ENCODE peak calls at places on chromosomes 7 and 10, in nine cellular contexts. One of them, this sample, is unnamed. For H3K36me3, the result is how much of the 10 kb centered on the place peaks cover.

GRCh38 chr7:144650439-144650838 is 185.4 kb downstream of the TPK1 start:
- DNase-seq in transverse colon: no peak
- DNase-seq in body of pancreas: no peak
- DNase-seq in left ventricle myocardium inferior: no peak
- DNase-seq in ascending aorta: no peak
- DNase-seq in PC-9: no peak
- DNase-seq in mucosa of descending colon: no peak
- DNase-seq in mammary epithelial cell: no peak
- DNase-seq in GM23338: no peak
- DNase-seq in this sample: no peak

GRCh38 chr7:148286150-148286549 is 304.4 kb upstream of the C7orf33 start:
- DNase-seq in transverse colon: no peak
- DNase-seq in body of pancreas: no peak
- DNase-seq in left ventricle myocardium inferior: no peak
- DNase-seq in ascending aorta: no peak
- DNase-seq in PC-9: no peak
- DNase-seq in mucosa of descending colon: no peak
- DNase-seq in mammary epithelial cell: peak
- DNase-seq in GM23338: peak
- DNase-seq in this sample: no peak

GRCh38 chr7:143299840-143300239 is 11.7 kb downstream of the CASP2 start:
- DNase-seq in transverse colon: peak
- DNase-seq in body of pancreas: peak
- DNase-seq in left ventricle myocardium inferior: no peak
- DNase-seq in ascending aorta: no peak
- DNase-seq in PC-9: no peak
- DNase-seq in mucosa of descending colon: peak
- DNase-seq in mammary epithelial cell: no peak
- DNase-seq in GM23338: peak
- DNase-seq in this sample: no peak

GRCh38 chr7:130273081-130273699 is 6.5 kb downstream of the CPA2 start:
- DNase-seq in transverse colon: no peak
- DNase-seq in body of pancreas: peak
- DNase-seq in left ventricle myocardium inferior: no peak
- DNase-seq in ascending aorta: no peak
- DNase-seq in PC-9: no peak
- DNase-seq in mucosa of descending colon: no peak
- DNase-seq in mammary epithelial cell: peak
- DNase-seq in GM23338: peak
- DNase-seq in this sample: no peak

GRCh38 chr10:122089343-122090015 is 100.5 kb downstream of the TACC2 start:
- DNase-seq in transverse colon: no peak
- DNase-seq in body of pancreas: no peak
- DNase-seq in left ventricle myocardium inferior: no peak
- DNase-seq in ascending aorta: no peak
- DNase-seq in PC-9: peak
- DNase-seq in mucosa of descending colon: no peak
- DNase-seq in mammary epithelial cell: peak
- DNase-seq in GM23338: no peak
- DNase-seq in this sample: no peak

GRCh38 chr7:322111-322671 is 32.2 kb downstream of the FOXL3 start:
- DNase-seq in transverse colon: peak
- DNase-seq in body of pancreas: peak
- DNase-seq in left ventricle myocardium inferior: peak
- DNase-seq in ascending aorta: no peak
- DNase-seq in PC-9: peak
- DNase-seq in mucosa of descending colon: peak
- DNase-seq in mammary epithelial cell: peak
- DNase-seq in GM23338: peak
- DNase-seq in this sample: peak

GRCh38 chr10:43824934-43825333 is 176.3 kb upstream of the ZNF32 start:
- DNase-seq in transverse colon: peak
- DNase-seq in body of pancreas: peak
- DNase-seq in left ventricle myocardium inferior: peak
- DNase-seq in ascending aorta: peak
- DNase-seq in PC-9: no peak
- DNase-seq in mucosa of descending colon: no peak
- DNase-seq in mammary epithelial cell: no peak
- DNase-seq in GM23338: no peak
- DNase-seq in this sample: no peak

GRCh38 chr7:99720370-99721128 is 14.4 kb downstream of the CYP3A7 start:
- DNase-seq in transverse colon: peak
- DNase-seq in body of pancreas: peak
- DNase-seq in left ventricle myocardium inferior: no peak
- DNase-seq in ascending aorta: no peak
- DNase-seq in PC-9: no peak
- DNase-seq in mucosa of descending colon: no peak
- DNase-seq in mammary epithelial cell: peak
- DNase-seq in GM23338: no peak
- DNase-seq in this sample: no peak

GRCh38 chr7:45001138-45001694 is 1.2 kb downstream of the CCM2 start:
- DNase-seq in transverse colon: peak
- DNase-seq in body of pancreas: peak
- DNase-seq in left ventricle myocardium inferior: no peak
- DNase-seq in ascending aorta: no peak
- DNase-seq in PC-9: peak
- DNase-seq in mucosa of descending colon: peak
- DNase-seq in mammary epithelial cell: peak
- DNase-seq in GM23338: peak
- DNase-seq in this sample: no peak

GRCh38 chr10:114393482-114393881 is 10.8 kb downstream of the AFAP1L2 start:
- DNase-seq in transverse colon: no peak
- DNase-seq in body of pancreas: no peak
- DNase-seq in left ventricle myocardium inferior: no peak
- DNase-seq in ascending aorta: no peak
- DNase-seq in PC-9: no peak
- DNase-seq in mucosa of descending colon: no peak
- DNase-seq in mammary epithelial cell: peak
- DNase-seq in GM23338: no peak
- DNase-seq in this sample: no peak

GRCh38 chr7:45684910-45685618 is 110.9 kb downstream of the ADCY1 start:
- DNase-seq in transverse colon: no peak
- DNase-seq in body of pancreas: no peak
- DNase-seq in left ventricle myocardium inferior: no peak
- DNase-seq in ascending aorta: no peak
- DNase-seq in PC-9: no peak
- DNase-seq in mucosa of descending colon: peak
- DNase-seq in mammary epithelial cell: no peak
- DNase-seq in GM23338: no peak
- DNase-seq in this sample: no peak

GRCh38 chr10:83934062-83934461 is 205.2 kb upstream of the GHITM start:
- DNase-seq in transverse colon: no peak
- DNase-seq in body of pancreas: no peak
- DNase-seq in left ventricle myocardium inferior: no peak
- DNase-seq in ascending aorta: no peak
- DNase-seq in PC-9: no peak
- DNase-seq in mucosa of descending colon: no peak
- DNase-seq in mammary epithelial cell: no peak
- DNase-seq in GM23338: no peak
- DNase-seq in this sample: no peak

GRCh38 chr10:28457110-28457509 is 75.8 kb upstream of the WAC start:
- DNase-seq in transverse colon: no peak
- DNase-seq in body of pancreas: no peak
- DNase-seq in left ventricle myocardium inferior: no peak
- DNase-seq in ascending aorta: no peak
- DNase-seq in PC-9: no peak
- DNase-seq in mucosa of descending colon: no peak
- DNase-seq in mammary epithelial cell: no peak
- DNase-seq in GM23338: no peak
- DNase-seq in this sample: no peak

GRCh38 chr7:151177310-151177709 is 9.7 kb downstream of the ASB10 start:
- DNase-seq in transverse colon: no peak
- DNase-seq in body of pancreas: no peak
- DNase-seq in left ventricle myocardium inferior: no peak
- DNase-seq in ascending aorta: no peak
- DNase-seq in PC-9: no peak
- DNase-seq in mucosa of descending colon: no peak
- DNase-seq in mammary epithelial cell: no peak
- DNase-seq in GM23338: no peak
- DNase-seq in this sample: no peak

GRCh38 chr10:80458263-80458625 is 4.1 kb downstream of the TSPAN14 start:
- DNase-seq in transverse colon: no peak
- DNase-seq in body of pancreas: no peak
- DNase-seq in left ventricle myocardium inferior: no peak
- DNase-seq in ascending aorta: no peak
- DNase-seq in PC-9: no peak
- DNase-seq in mucosa of descending colon: no peak
- DNase-seq in mammary epithelial cell: no peak
- DNase-seq in GM23338: no peak
- DNase-seq in this sample: no peak
- TF ChIP-seq CTCF in transverse colon: no peak
- TF ChIP-seq CTCF in body of pancreas: no peak
- TF ChIP-seq CTCF in left ventricle myocardium inferior: no peak
- TF ChIP-seq CTCF in ascending aorta: no peak
- TF ChIP-seq CTCF in PC-9: no peak
- TF ChIP-seq CTCF in mucosa of descending colon: no peak
- TF ChIP-seq CTCF in mammary epithelial cell: no peak
- TF ChIP-seq CTCF in GM23338: no peak
- TF ChIP-seq CTCF in this sample: no peak

GRCh38 chr7:128424936-128425335 is 15.2 kb upstream of the IMPDH1 start:
- DNase-seq in transverse colon: no peak
- DNase-seq in body of pancreas: no peak
- DNase-seq in left ventricle myocardium inferior: no peak
- DNase-seq in ascending aorta: no peak
- DNase-seq in PC-9: no peak
- DNase-seq in mucosa of descending colon: no peak
- DNase-seq in mammary epithelial cell: no peak
- DNase-seq in GM23338: no peak
- DNase-seq in this sample: no peak

GRCh38 chr7:128421384-128421783 is 11.6 kb upstream of the IMPDH1 start:
- DNase-seq in transverse colon: no peak
- DNase-seq in body of pancreas: no peak
- DNase-seq in left ventricle myocardium inferior: no peak
- DNase-seq in ascending aorta: no peak
- DNase-seq in PC-9: no peak
- DNase-seq in mucosa of descending colon: no peak
- DNase-seq in mammary epithelial cell: no peak
- DNase-seq in GM23338: no peak
- DNase-seq in this sample: no peak

GRCh38 chr7:128420773-128421172 is 11.0 kb upstream of the IMPDH1 start:
- DNase-seq in transverse colon: no peak
- DNase-seq in body of pancreas: no peak
- DNase-seq in left ventricle myocardium inferior: no peak
- DNase-seq in ascending aorta: no peak
- DNase-seq in PC-9: no peak
- DNase-seq in mucosa of descending colon: no peak
- DNase-seq in mammary epithelial cell: no peak
- DNase-seq in GM23338: no peak
- DNase-seq in this sample: no peak

GRCh38 chr7:128422037-128422436 is 12.3 kb upstream of the IMPDH1 start:
- DNase-seq in transverse colon: no peak
- DNase-seq in body of pancreas: no peak
- DNase-seq in left ventricle myocardium inferior: no peak
- DNase-seq in ascending aorta: no peak
- DNase-seq in PC-9: no peak
- DNase-seq in mucosa of descending colon: no peak
- DNase-seq in mammary epithelial cell: no peak
- DNase-seq in GM23338: no peak
- DNase-seq in this sample: no peak

GRCh38 chr7:128422856-128423255 is 13.1 kb upstream of the IMPDH1 start:
- DNase-seq in transverse colon: no peak
- DNase-seq in body of pancreas: no peak
- DNase-seq in left ventricle myocardium inferior: peak
- DNase-seq in ascending aorta: no peak
- DNase-seq in PC-9: no peak
- DNase-seq in mucosa of descending colon: no peak
- DNase-seq in mammary epithelial cell: no peak
- DNase-seq in GM23338: no peak
- DNase-seq in this sample: no peak
- H3K36me3 ChIP-seq in transverse colon: under half
- H3K36me3 ChIP-seq in body of pancreas: under half
- H3K36me3 ChIP-seq in left ventricle myocardium inferior: under half
- H3K36me3 ChIP-seq in ascending aorta: under half
- H3K36me3 ChIP-seq in PC-9: under half
- H3K36me3 ChIP-seq in mucosa of descending colon: under half
- H3K36me3 ChIP-seq in mammary epithelial cell: under half
- H3K36me3 ChIP-seq in GM23338: under half
- H3K36me3 ChIP-seq in this sample: under half

GRCh38 chr10:75286901-75287300 is 51.1 kb upstream of the COMTD1 start:
- DNase-seq in transverse colon: no peak
- DNase-seq in body of pancreas: no peak
- DNase-seq in left ventricle myocardium inferior: no peak
- DNase-seq in ascending aorta: no peak
- DNase-seq in PC-9: no peak
- DNase-seq in mucosa of descending colon: no peak
- DNase-seq in mammary epithelial cell: no peak
- DNase-seq in GM23338: no peak
- DNase-seq in this sample: no peak

GRCh38 chr10:75284097-75284485 is 48.3 kb upstream of the COMTD1 start:
- DNase-seq in transverse colon: no peak
- DNase-seq in body of pancreas: no peak
- DNase-seq in left ventricle myocardium inferior: no peak
- DNase-seq in ascending aorta: no peak
- DNase-seq in PC-9: no peak
- DNase-seq in mucosa of descending colon: no peak
- DNase-seq in mammary epithelial cell: no peak
- DNase-seq in GM23338: no peak
- DNase-seq in this sample: no peak

GRCh38 chr10:75287697-75288096 is 51.9 kb upstream of the COMTD1 start:
- DNase-seq in transverse colon: no peak
- DNase-seq in body of pancreas: no peak
- DNase-seq in left ventricle myocardium inferior: no peak
- DNase-seq in ascending aorta: no peak
- DNase-seq in PC-9: no peak
- DNase-seq in mucosa of descending colon: no peak
- DNase-seq in mammary epithelial cell: no peak
- DNase-seq in GM23338: no peak
- DNase-seq in this sample: no peak

GRCh38 chr10:75291800-75292199 is 56.0 kb upstream of the COMTD1 start:
- DNase-seq in transverse colon: no peak
- DNase-seq in body of pancreas: no peak
- DNase-seq in left ventricle myocardium inferior: no peak
- DNase-seq in ascending aorta: no peak
- DNase-seq in PC-9: no peak
- DNase-seq in mucosa of descending colon: no peak
- DNase-seq in mammary epithelial cell: no peak
- DNase-seq in GM23338: no peak
- DNase-seq in this sample: no peak

GRCh38 chr10:75288140-75288711 is 52.5 kb upstream of the COMTD1 start:
- DNase-seq in transverse colon: no peak
- DNase-seq in body of pancreas: no peak
- DNase-seq in left ventricle myocardium inferior: no peak
- DNase-seq in ascending aorta: no peak
- DNase-seq in PC-9: no peak
- DNase-seq in mucosa of descending colon: no peak
- DNase-seq in mammary epithelial cell: no peak
- DNase-seq in GM23338: no peak
- DNase-seq in this sample: no peak
- TF ChIP-seq CTCF in transverse colon: no peak
- TF ChIP-seq CTCF in body of pancreas: no peak
- TF ChIP-seq CTCF in left ventricle myocardium inferior: no peak
- TF ChIP-seq CTCF in ascending aorta: no peak
- TF ChIP-seq CTCF in PC-9: no peak
- TF ChIP-seq CTCF in mucosa of descending colon: no peak
- TF ChIP-seq CTCF in mammary epithelial cell: no peak
- TF ChIP-seq CTCF in GM23338: no peak
- TF ChIP-seq CTCF in this sample: no peak

DNA sequence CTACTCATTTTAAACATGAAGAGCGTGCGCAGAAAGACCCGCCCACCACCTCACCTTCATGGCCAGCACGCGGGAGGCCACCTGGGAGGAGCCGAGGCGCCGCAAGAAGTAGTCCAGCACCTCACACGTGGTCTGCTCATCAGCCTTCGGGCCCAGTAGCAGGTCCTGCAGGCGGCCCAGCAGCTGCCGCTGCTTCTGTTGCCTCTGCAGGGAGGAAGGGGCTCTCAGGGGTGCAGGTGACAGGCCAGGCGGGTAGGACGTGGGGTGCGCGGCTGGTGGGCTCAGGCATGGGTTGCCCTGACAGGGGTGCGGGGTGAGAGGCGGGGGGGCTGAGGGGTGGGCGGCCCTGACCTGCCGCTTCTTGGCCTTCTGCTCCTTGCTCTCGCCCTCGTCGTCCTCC is 17.6 kb downstream of the INTS1 start:
- DNase-seq in transverse colon: no peak
- DNase-seq in body of pancreas: no peak
- DNase-seq in left ventricle myocardium inferior: no peak
- DNase-seq in ascending aorta: no peak
- DNase-seq in PC-9: no peak
- DNase-seq in mucosa of descending colon: no peak
- DNase-seq in mammary epithelial cell: no peak
- DNase-seq in GM23338: no peak
- DNase-seq in this sample: no peak
- H3K36me3 ChIP-seq in transverse colon: under half
- H3K36me3 ChIP-seq in body of pancreas: under half
- H3K36me3 ChIP-seq in left ventricle myocardium inferior: half or more
- H3K36me3 ChIP-seq in ascending aorta: half or more
- H3K36me3 ChIP-seq in PC-9: under half
- H3K36me3 ChIP-seq in mucosa of descending colon: under half
- H3K36me3 ChIP-seq in mammary epithelial cell: under half
- H3K36me3 ChIP-seq in GM23338: under half
- H3K36me3 ChIP-seq in this sample: half or more